ENCODE peak calls at places on chromosomes 1 and 21, in ten cellular contexts. O is body of pancreas, W is omental fat pad, I is choroid plexus epithelial cell, V is fibroblast of pulmonary artery, P is left ventricle myocardium inferior, L is cardiac fibroblast, F is thyroid gland, N is progenitor cell of endocrine pancreas, D is fibroblast of lung. B is an unnamed sample.

GRCh38 chr1:40922969-40923368 is 56.5 kb upstream of the CTPS1 start:
- DNase-seq in P (no peak), F (peak; percentile 82), I (no peak), L (no peak), V (no peak), N (no peak), O (peak; percentile 55), D (no peak), W (no peak), B (no peak)

GRCh38 chr21:44854664-44855446 is 18.6 kb downstream of the PTTG1IP start:
- DNase-seq in D (no peak), V (no peak), O (no peak), L (no peak), N (no peak), P (no peak), F (no peak), W (no peak), I (no peak), B (no peak)

GRCh38 chr1:247906504-247907047 is 11.2 kb downstream of the OR2W3 start:
- DNase-seq in I (peak; percentile 12), N (no peak), O (no peak), L (peak; percentile 30), V (peak; percentile 23), D (peak; percentile 45), W (no peak), F (no peak), P (no peak), B (no peak)

GRCh38 chr1:61083799-61084385 is 1.5 kb downstream of the NFIA start:
- DNase-seq in I (no peak), N (no peak), F (no peak), V (peak; percentile 30), O (no peak), D (peak; percentile 13), P (no peak), W (no peak), L (peak; percentile 24), B (no peak)

GRCh38 chr21:43375827-43376795 is 50.8 kb downstream of the SIK1 start:
- DNase-seq in I (no peak), N (no peak), F (no peak), L (no peak), O (no peak), P (no peak), W (no peak), V (no peak), D (no peak), B (no peak)

GRCh38 chr21:36994501-36995189 is 11.9 kb upstream of the RIPPLY3 start:
- DNase-seq in D (peak; percentile 50), O (no peak), N (no peak), V (peak; percentile 28), F (peak; percentile 10), P (no peak), W (no peak), I (peak; percentile 26), L (no peak), B (no peak)

GRCh38 chr1:115430717-115431116 is 92.7 kb upstream of the NGF start:
- DNase-seq in N (no peak), F (no peak), V (peak; percentile 94), O (no peak), P (no peak), D (peak; percentile 94), I (peak; percentile 90), W (no peak), L (peak; percentile 83), B (no peak)

GRCh38 chr1:223504741-223505140 is 111.5 kb downstream of the CCDC185 start:
- DNase-seq in F (no peak), N (no peak), L (peak; percentile 79), D (peak; percentile 96), I (peak; percentile 11), W (no peak), O (peak; percentile 24), V (peak; percentile 81), P (no peak), B (no peak)

GRCh38 chr1:192477630-192478029 is 97.9 kb upstream of the RGS1 start:
- DNase-seq in L (peak; percentile 70), P (no peak), O (no peak), N (no peak), I (peak; percentile 76), W (no peak), D (peak; percentile 50), F (no peak), V (peak; percentile 74), B (no peak)

GRCh38 chr1:243482237-243483022 is 226.6 kb downstream of the SDCCAG8 start:
- DNase-seq in L (peak; percentile 92), N (no peak), F (no peak), P (no peak), I (peak; percentile 81), O (no peak), V (peak; percentile 85), D (peak; percentile 77), W (no peak), B (no peak)

GRCh38 chr1:168050880-168051279 is 85.8 kb downstream of the GPR161 start:
- DNase-seq in N (no peak), V (no peak), D (no peak), O (no peak), I (no peak), F (no peak), W (no peak), L (no peak), P (no peak), B (no peak)

GRCh38 chr1:168050307-168050706 is 86.4 kb downstream of the GPR161 start:
- DNase-seq in N (no peak), L (no peak), P (no peak), O (no peak), F (no peak), W (no peak), I (no peak), V (no peak), D (peak; percentile 10), B (no peak)

GRCh38 chr1:168054117-168054516 is 82.6 kb downstream of the GPR161 start:
- DNase-seq in V (no peak), D (no peak), W (no peak), N (no peak), P (no peak), O (no peak), I (no peak), L (no peak), F (no peak), B (no peak)

GRCh38 chr1:168057355-168057754 is 79.4 kb downstream of the GPR161 start:
- DNase-seq in O (no peak), N (no peak), D (no peak), F (no peak), L (no peak), I (no peak), V (no peak), P (no peak), W (no peak), B (no peak)

DNA sequence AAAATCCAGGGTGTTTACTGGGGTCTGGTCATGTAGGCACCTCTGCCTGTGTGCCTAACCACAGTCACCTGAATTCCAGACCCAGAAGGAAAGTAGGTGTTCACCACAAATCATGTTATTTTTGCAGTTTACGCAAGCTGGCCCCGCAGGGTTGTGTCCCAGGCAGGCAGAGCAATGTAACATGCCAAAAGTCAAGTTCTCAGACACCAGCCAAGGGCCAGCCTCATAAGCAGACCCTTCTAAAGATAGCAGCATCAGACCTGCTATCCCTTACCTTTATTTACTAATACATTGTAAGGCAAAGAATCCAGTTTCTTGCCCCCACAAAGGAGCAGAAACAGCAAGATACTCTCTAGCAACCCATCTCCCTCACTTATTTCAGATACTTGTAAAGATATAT is 83.0 kb downstream of the GPR161 start:
- DNase-seq in N (no peak), I (no peak), F (no peak), W (no peak), L (no peak), O (no peak), V (no peak), P (no peak), D (no peak), B (no peak)
- TF ChIP-seq CTCF in N (no peak), I (no peak), F (no peak), W (no peak), L (no peak), O (no peak), V (no peak), P (no peak), D (no peak), B (no peak)

GRCh38 chr1:225451840-225452515 is 24.1 kb upstream of the LBR start:
- DNase-seq in O (peak; percentile 9), L (no peak), P (no peak), F (no peak), N (no peak), I (no peak), D (no peak), V (no peak), W (no peak), B (no peak)
- TF ChIP-seq CTCF in O (no peak), L (no peak), P (no peak), F (no peak), N (no peak), I (no peak), D (no peak), V (no peak), W (no peak), B (no peak)

GRCh38 chr1:78565393-78565792 is 54.9 kb upstream of the IFI44L start:
- DNase-seq in V (no peak), F (no peak), L (no peak), W (no peak), N (no peak), P (no peak), I (no peak), O (no peak), D (no peak), B (no peak)

DNA sequence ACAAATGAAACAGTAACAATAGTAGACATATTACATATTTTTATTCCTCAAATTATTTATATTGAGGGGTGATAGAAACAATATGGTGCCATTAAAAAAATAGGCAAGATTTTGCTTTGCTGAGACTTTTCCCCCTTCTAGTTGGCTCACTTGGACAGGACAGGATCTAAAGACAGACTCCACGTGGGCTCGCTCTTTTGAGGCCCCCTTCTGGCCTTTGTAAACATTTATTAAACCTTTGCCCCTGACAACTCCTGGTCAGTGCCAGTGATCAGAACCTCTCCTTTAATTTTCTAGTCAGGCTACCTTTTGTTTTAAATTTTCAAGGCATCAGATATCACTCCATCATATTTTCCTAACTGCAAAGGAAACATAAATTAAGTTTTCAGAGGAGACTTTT is 49.7 kb upstream of the IFI44L start:
- DNase-seq in N (no peak), V (no peak), I (no peak), F (no peak), D (no peak), L (no peak), W (no peak), P (no peak), O (no peak), B (no peak)
- TF ChIP-seq CTCF in N (no peak), V (peak; percentile 7), I (peak; percentile 12), F (no peak), D (no peak), L (no peak), W (no peak), P (no peak), O (no peak), B (no peak)

DNA sequence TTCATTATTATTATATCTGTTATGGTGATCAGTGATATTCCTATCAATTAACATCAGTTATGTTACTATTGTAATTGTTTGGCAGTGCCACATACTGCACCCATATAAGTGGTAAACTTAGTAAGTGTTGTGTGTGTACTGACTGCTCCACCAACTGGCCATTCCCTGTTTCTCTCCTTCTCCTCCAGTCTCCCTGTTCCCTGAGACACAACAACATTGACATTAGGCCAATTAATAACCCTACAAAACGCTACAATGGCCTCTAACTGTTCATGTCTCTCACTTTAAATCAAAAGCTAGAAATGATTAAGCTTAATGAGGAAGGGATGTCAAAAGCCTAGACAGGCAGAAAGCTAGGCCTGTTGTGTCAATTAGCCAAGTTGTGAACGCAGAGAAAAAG is 6.6 kb upstream of the THRAP3 start:
- DNase-seq in P (no peak), O (peak; percentile 35), L (peak; percentile 81), F (no peak), I (peak; percentile 70), W (no peak), V (peak; percentile 72), N (no peak), D (peak; percentile 39), B (no peak)
- TF ChIP-seq CTCF in P (peak; percentile 53), O (peak; percentile 40), L (peak; percentile 41), F (no peak), I (peak; percentile 57), W (no peak), V (peak; percentile 56), N (peak; percentile 22), D (peak; percentile 60), B (no peak)